ENCODE peak calls at places on chromosomes 7 and 10, in seven cellular contexts. Q, S, L, I, M, T and O are unnamed samples. For H3K4me1, the result is how much of the 10 kb centered on the place peaks cover.

GRCh38 chr7:93938293-93938692 is 16.8 kb downstream of the GNG11 start:
- DNase-seq in S (peak), I (no peak), Q (no peak), L (no peak), T (no peak), M (no peak), O (no peak)

GRCh38 chr10:98323221-98324164 is 55.5 kb upstream of the LOXL4 start:
- DNase-seq in Q (no peak), I (no peak), S (peak), T (peak), L (no peak), M (no peak), O (peak)

GRCh38 chr10:51171946-51172345 is 97.7 kb downstream of the PRKG1 start:
- DNase-seq in S (no peak), I (no peak), T (no peak), M (no peak), Q (no peak), L (no peak), O (no peak)

GRCh38 chr10:21363753-21364104 is 161.8 kb downstream of the SKIDA1 start:
- DNase-seq in L (no peak), I (no peak), T (no peak), M (no peak), Q (no peak), S (no peak), O (no peak)

GRCh38 chr7:101302641-101303101 is 18.9 kb downstream of the IFT22 start:
- DNase-seq in T (no peak), I (no peak), S (no peak), L (peak), M (peak), Q (no peak), O (no peak)

GRCh38 chr10:74898201-74898976 is 72.0 kb downstream of the KAT6B start:
- DNase-seq in S (no peak), M (no peak), I (peak), Q (no peak), T (peak), L (no peak), O (no peak)

GRCh38 chr7:75776295-75776971 is 4.4 kb upstream of the CCL26 start:
- DNase-seq in S (no peak), I (peak), T (no peak), L (no peak), M (no peak), Q (no peak), O (no peak)

GRCh38 chr10:76111986-76112825 is 680.8 kb downstream of the LRMDA start:
- DNase-seq in T (no peak), M (peak), S (no peak), L (peak), I (no peak), Q (no peak), O (no peak)

GRCh38 chr10:101827919-101828600 is 9.8 kb upstream of the OGA start:
- DNase-seq in S (no peak), L (no peak), I (no peak), T (no peak), Q (no peak), M (no peak), O (no peak)

GRCh38 chr7:108839091-108839490 is 269.4 kb downstream of the DNAJB9 start:
- DNase-seq in Q (no peak), M (no peak), L (no peak), I (no peak), T (no peak), S (no peak), O (no peak)

GRCh38 chr10:131684976-131685375 is 215.8 kb upstream of the PPP2R2D start:
- DNase-seq in S (no peak), M (no peak), I (no peak), T (no peak), L (no peak), Q (no peak), O (no peak)

GRCh38 chr10:86376852-86377796 is 10.5 kb upstream of the GRID1 start:
- DNase-seq in M (peak), S (peak), Q (peak), T (peak), I (no peak), L (peak), O (peak)

GRCh38 chr10:45239642-45240041 is 75.8 kb downstream of the OR13A1 start:
- DNase-seq in Q (no peak), L (no peak), I (no peak), S (peak), T (no peak), M (no peak), O (no peak)

GRCh38 chr7:156448918-156449317 is 191.7 kb upstream of the RNF32 start:
- DNase-seq in I (no peak), T (no peak), L (no peak), S (no peak), Q (no peak), M (no peak), O (no peak)

GRCh38 chr7:26198781-26199169 is 1.8 kb downstream of the HNRNPA2B1 start:
- DNase-seq in L (no peak), M (no peak), Q (no peak), I (no peak), S (no peak), T (no peak), O (no peak)

GRCh38 chr7:26200444-26201260 is at the start of gene HNRNPA2B1:
- DNase-seq in I (peak), S (peak), T (peak), Q (peak), L (peak), M (peak), O (peak)

GRCh38 chr7:26198133-26198780 is 2.3 kb downstream of the HNRNPA2B1 start:
- DNase-seq in M (no peak), Q (no peak), L (peak), I (no peak), T (no peak), S (peak), O (no peak)

GRCh38 chr7:26200113-26200443 is 468 bp downstream of the HNRNPA2B1 start:
- DNase-seq in T (no peak), L (peak), I (no peak), Q (peak), S (peak), M (peak), O (no peak)

DNA sequence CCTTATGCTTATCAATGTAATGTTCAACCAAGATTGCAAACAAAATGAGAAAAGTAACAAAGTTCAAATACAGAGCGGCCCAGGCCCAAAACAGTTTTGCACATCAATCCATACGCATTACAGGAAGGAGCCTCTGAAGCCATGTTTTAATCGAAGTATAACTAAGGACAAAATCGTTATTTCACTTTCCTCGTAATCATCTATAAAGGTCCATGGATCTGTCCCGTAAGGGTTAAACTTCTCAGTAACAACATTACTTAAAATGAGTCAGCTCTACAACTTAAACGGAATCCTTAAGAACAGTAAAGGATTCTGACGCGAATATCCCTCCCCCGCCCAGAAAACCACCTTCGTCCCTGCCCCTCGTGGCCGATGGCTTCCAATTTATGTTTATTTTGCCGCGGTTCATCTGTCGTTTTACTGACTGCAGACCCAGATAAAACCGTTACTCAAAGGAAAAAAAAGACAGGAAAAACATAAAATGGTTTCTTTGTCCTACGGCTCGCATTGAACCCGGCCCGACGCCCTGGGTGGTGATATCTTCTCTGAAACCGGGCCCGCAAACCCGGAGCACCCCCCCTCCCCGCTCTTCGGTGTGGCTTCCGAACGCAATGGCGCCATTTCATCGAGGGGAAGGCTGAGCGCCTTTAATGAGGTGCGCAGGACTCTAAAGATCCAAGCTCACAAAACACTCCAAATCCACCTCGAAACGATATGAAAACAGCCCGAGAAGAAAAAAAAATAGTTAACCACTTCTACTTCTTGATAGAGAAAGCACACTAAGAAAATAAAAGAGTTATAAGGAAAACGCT is 1.0 kb downstream of the HNRNPA2B1 start:
- DNase-seq in I (no peak), Q (peak), S (peak), L (peak), T (no peak), M (peak), O (no peak)
- TF ChIP-seq POLR2AphosphoS5 in I (no peak), Q (peak), S (no peak), L (no peak), T (no peak), M (peak), O (no peak)

DNA sequence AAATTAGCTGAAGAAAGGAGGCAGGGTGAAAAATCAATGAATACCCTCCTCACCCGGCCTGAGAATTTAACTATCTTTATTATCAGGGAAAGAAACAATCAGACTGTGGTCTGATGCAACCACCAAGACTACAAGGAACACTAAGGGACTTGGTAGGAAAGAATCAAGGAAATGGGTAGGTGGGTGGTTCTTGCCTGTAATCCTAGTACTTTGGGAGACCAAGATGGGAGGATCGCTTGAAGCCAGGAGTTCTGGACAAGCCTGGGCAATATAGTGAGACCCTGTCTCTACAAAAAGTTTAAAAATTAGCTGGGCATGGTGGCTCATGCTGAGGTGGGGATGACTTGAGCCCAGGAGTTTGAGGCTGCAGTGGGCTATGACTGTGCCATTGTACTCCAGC is 12.6 kb downstream of the SMURF1 start:
- DNase-seq in L (no peak), M (no peak), S (no peak), I (no peak), Q (no peak), T (no peak), O (no peak)
- H3K4me1 ChIP-seq in L (under half), M (under half), S (under half), I (under half), Q (under half), T (half or more), O (under half)

GRCh38 chr7:130896898-130897514 is 163.0 kb upstream of the KLF14 start:
- DNase-seq in Q (no peak), T (peak), S (peak), L (peak), M (peak), I (no peak), O (peak)
- TF ChIP-seq POLR2AphosphoS5 in Q (peak), T (no peak), S (no peak), L (no peak), M (peak), I (no peak), O (no peak)

GRCh38 chr10:77304192-77304591 is 333.4 kb downstream of the KCNMA1 start:
- DNase-seq in L (no peak), M (no peak), Q (no peak), I (no peak), S (no peak), T (no peak), O (no peak)

GRCh38 chr10:77309103-77310013 is 328.2 kb downstream of the KCNMA1 start:
- DNase-seq in M (no peak), L (no peak), S (no peak), T (no peak), Q (no peak), I (no peak), O (no peak)

GRCh38 chr10:77306666-77307065 is 330.9 kb downstream of the KCNMA1 start:
- DNase-seq in L (no peak), I (no peak), S (no peak), Q (no peak), M (no peak), T (no peak), O (no peak)

GRCh38 chr10:77308084-77308732 is 329.4 kb downstream of the KCNMA1 start:
- DNase-seq in S (no peak), Q (no peak), T (no peak), I (no peak), L (no peak), M (no peak), O (no peak)

GRCh38 chr10:77305650-77306632 is 331.7 kb downstream of the KCNMA1 start:
- DNase-seq in S (no peak), T (no peak), I (no peak), L (no peak), Q (peak), M (no peak), O (no peak)
- H3K4me1 ChIP-seq in S (under half), T (under half), I (under half), L (under half), Q (under half), M (under half), O (under half)

DNA sequence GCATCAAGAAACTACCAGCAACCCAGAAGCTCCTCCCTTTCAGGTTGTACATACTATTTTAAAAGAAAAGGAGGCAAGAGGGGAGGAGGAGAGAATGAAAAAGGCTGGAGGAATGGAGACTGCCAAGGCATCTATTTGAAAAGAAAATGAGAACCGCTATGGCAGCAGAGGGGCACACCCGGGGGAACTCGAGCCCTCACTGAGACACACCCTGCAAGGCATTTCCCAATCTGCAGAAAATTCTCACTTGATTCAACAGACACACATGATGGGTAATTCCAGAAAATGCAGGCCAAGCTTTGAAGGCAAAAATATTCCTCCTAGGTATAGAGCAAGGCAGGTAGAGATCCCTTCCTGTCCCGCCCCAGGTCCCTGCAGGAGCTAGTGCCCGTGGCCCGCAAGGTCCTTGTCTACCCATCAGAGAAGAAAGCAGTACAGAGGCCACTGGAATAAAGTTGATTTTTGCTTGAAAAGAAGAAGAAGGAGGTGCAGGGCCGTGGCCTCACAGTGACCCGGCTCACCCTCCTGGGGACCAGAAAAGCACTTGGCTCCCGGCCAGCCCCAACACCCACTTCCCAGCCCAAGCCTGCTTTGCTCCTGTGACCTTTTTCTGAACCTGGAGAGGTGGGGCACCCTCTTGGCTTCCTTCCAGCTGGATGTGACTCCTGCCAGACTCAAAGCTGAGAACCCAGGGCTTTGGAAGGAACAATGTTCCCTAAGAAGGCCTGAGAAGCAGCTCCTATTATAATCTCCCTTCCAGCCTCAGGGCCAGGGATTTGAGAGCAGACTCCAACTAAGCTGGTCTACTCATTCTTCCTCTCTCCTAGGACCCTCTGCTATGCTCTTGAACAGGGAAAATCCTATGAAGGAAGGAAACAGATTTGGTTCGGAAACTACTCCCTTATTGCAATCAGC is 6.2 kb upstream of the PIK3CG start:
- DNase-seq in M (peak), I (no peak), S (peak), Q (no peak), T (no peak), L (no peak), O (no peak)
- TF ChIP-seq POLR2AphosphoS5 in M (no peak), I (no peak), S (no peak), Q (no peak), T (no peak), L (no peak), O (no peak)

GRCh38 chr7:158536871-158537865 is 50.5 kb downstream of the PTPRN2 start:
- DNase-seq in Q (no peak), I (no peak), L (no peak), T (peak), S (no peak), M (no peak), O (no peak)
- H3K4me1 ChIP-seq in Q (under half), I (under half), L (under half), T (under half), S (under half), M (under half), O (under half)

GRCh38 chr10:70757856-70758255 is 27.3 kb downstream of the TBATA start:
- DNase-seq in I (no peak), T (no peak), L (no peak), S (no peak), Q (no peak), M (no peak), O (no peak)

GRCh38 chr10:70759769-70760168 is 25.4 kb downstream of the TBATA start:
- DNase-seq in M (no peak), T (no peak), L (peak), Q (no peak), S (no peak), I (no peak), O (no peak)

GRCh38 chr10:70760271-70760787 is 24.8 kb downstream of the TBATA start:
- DNase-seq in T (no peak), Q (no peak), L (no peak), I (no peak), M (no peak), S (no peak), O (no peak)

GRCh38 chr10:70756710-70757360 is 28.3 kb downstream of the TBATA start:
- DNase-seq in L (no peak), S (no peak), I (no peak), T (no peak), M (no peak), Q (no peak), O (no peak)

GRCh38 chr10:70758757-70759514 is 26.2 kb downstream of the TBATA start:
- DNase-seq in M (peak), S (peak), L (peak), Q (peak), T (peak), I (peak), O (peak)
- TF ChIP-seq POLR2AphosphoS5 in M (no peak), S (no peak), L (no peak), Q (no peak), T (no peak), I (no peak), O (no peak)

GRCh38 chr10:48231178-48231577 is 43.3 kb downstream of the FRMPD2 start:
- DNase-seq in L (no peak), I (peak), Q (no peak), M (no peak), T (no peak), S (no peak), O (no peak)
- H3K4me1 ChIP-seq in L (under half), I (under half), Q (under half), M (under half), T (under half), S (under half), O (under half)

DNA sequence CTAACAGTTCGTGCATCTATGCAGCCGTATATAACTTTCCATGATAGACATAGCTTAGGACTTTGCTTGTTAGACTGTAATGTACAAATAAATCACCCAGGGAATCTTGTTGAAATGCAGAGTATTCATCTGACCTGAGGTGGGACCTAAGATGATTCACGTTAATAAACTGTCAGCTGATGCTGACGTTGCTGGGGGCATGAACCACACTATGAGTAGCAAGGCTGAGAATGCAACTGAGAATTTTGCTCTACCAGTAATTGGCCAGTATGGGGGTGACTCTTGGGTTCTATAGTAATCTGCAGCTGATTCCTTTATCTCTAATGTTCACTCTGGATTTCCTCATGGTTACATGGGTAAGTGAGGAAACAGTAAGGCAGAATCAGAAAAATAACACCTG is 130.1 kb upstream of the MALRD1 start:
- DNase-seq in M (no peak), I (no peak), T (no peak), Q (no peak), L (no peak), S (no peak), O (no peak)
- TF ChIP-seq POLR2AphosphoS5 in M (no peak), I (no peak), T (no peak), Q (no peak), L (no peak), S (no peak), O (no peak)

DNA sequence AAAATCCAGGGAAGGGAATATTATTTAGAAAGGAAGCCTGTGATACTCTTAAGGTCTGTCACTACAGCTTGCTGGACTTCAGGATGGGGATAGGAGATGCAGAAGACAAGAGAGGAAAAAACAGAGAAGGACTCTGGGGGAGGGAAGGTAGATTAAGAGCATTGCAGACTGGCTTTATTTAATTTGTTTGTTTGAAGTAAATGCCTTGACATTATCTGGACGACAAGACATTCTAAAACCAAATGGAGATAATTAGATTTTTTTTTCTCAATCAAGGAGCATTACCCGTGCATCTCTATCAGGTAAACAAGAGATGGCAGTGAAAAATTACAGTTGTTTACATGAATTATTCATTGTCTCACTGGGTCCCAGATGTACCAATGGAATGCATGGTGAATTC is 24.3 kb downstream of the ACTA2 start:
- DNase-seq in I (no peak), M (no peak), S (no peak), T (no peak), L (no peak), Q (no peak), O (no peak)
- H3K4me1 ChIP-seq in I (under half), M (under half), S (under half), T (under half), L (under half), Q (under half), O (under half)